ENCODE peak calls at places on chromosomes 1 and 21, in nine cellular contexts. Q, P, B, G, L, E, Y, M and V are unnamed samples.

GRCh38 chr1:155834296-155834926 is 22.6 kb downstream of the GON4L start:
- DNase-seq in Q (no peak), P (no peak), B (no peak), G (no peak), L (no peak), E (no peak), Y (no peak), M (peak), V (no peak)

GRCh38 chr1:46084553-46085448 is 47.6 kb downstream of the PIK3R3 start:
- DNase-seq in Q (no peak), P (peak), B (no peak), G (no peak), L (no peak), E (no peak), Y (no peak), M (no peak), V (no peak)

GRCh38 chr1:180928272-180929230 is 15.9 kb downstream of the KIAA1614 start:
- DNase-seq in Q (no peak), P (no peak), B (no peak), G (no peak), L (no peak), E (no peak), Y (no peak), M (no peak), V (no peak)

GRCh38 chr1:229675396-229675795 is 49.3 kb downstream of the URB2 start:
- DNase-seq in Q (no peak), P (no peak), B (no peak), G (no peak), L (no peak), E (no peak), Y (no peak), M (no peak), V (no peak)

GRCh38 chr1:87149166-87150065 is 179.3 kb upstream of the LMO4 start:
- DNase-seq in Q (no peak), P (peak), B (no peak), G (no peak), L (peak), E (no peak), Y (no peak), M (peak), V (no peak)

GRCh38 chr1:3807769-3808168 is 11.5 kb upstream of the LRRC47 start:
- DNase-seq in Q (no peak), P (no peak), B (no peak), G (no peak), L (no peak), E (no peak), Y (no peak), M (no peak), V (no peak)

GRCh38 chr1:159881930-159882839 is 17.8 kb downstream of the CFAP45 start:
- DNase-seq in Q (peak), P (peak), B (peak), G (peak), L (peak), E (peak), Y (peak), M (peak), V (peak)

GRCh38 chr1:66335859-66336640 is 197.9 kb upstream of the SGIP1 start:
- DNase-seq in Q (peak), P (peak), B (peak), G (no peak), L (no peak), E (peak), Y (no peak), M (peak), V (no peak)

GRCh38 chr1:153795325-153795837 is 20.2 kb downstream of the SLC27A3 start:
- DNase-seq in Q (no peak), P (no peak), B (no peak), G (no peak), L (no peak), E (no peak), Y (no peak), M (no peak), V (no peak)

GRCh38 chr1:110380667-110381283 is 10.1 kb downstream of the SLC16A4 start:
- DNase-seq in Q (no peak), P (no peak), B (peak), G (no peak), L (peak), E (no peak), Y (peak), M (peak), V (no peak)

GRCh38 chr1:86155807-86156561 is 588 bp downstream of the COL24A1 start:
- DNase-seq in Q (no peak), P (peak), B (peak), G (no peak), L (no peak), E (peak), Y (no peak), M (peak), V (peak)

GRCh38 chr1:76463838-76464237 is 389.3 kb downstream of the ST6GALNAC3 start:
- DNase-seq in Q (no peak), P (no peak), B (peak), G (no peak), L (no peak), E (no peak), Y (no peak), M (no peak), V (no peak)
- TF ChIP-seq CTCF in Q (no peak), P (no peak), B (no peak), G (no peak), L (no peak), E (no peak), Y (no peak), M (no peak), V (no peak)

DNA sequence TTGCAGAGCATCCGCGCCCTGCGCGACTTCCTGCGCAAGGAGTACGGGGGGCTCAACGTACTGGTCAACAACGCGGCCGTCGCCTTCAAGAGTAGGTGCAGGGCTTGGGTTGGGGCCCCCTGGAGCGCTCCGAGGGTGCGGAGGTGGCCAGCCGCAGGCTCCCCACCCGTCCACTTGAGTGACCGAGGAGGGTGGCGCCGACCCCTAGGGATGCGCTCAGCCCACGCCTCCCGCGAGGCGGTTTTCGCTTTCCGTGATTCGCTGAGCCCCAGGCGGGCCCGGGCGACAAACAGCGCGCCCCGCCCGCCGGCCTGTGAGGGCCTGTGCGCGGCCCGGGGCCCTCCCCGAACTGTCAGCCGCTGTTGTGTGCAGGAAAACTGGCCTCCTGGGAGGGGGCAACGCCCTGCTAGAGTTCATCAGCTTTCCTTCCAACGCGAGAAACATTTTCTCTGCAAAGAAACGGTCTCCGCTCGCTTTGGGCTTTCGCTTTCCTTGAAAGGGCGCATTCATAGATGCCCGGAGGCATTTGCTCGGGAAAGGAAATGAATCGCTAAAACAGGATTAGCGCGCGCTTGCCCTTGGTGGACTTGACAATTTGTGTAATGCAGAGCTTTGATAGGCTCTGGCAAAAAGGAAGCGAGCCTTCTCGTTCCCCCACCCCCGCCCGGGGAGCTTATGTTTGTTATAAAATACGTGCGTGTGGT is 664 bp downstream of the CBR3 start:
- DNase-seq in Q (peak), P (peak), B (peak), G (peak), L (no peak), E (peak), Y (peak), M (peak), V (peak)
- TF ChIP-seq CTCF in Q (no peak), P (no peak), B (no peak), G (no peak), L (no peak), E (no peak), Y (no peak), M (no peak), V (no peak)

GRCh38 chr1:38029081-38029681 is 16.6 kb downstream of the UTP11 start:
- DNase-seq in Q (no peak), P (no peak), B (no peak), G (peak), L (no peak), E (no peak), Y (no peak), M (peak), V (no peak)

GRCh38 chr1:38028105-38028591 is 15.6 kb downstream of the UTP11 start:
- DNase-seq in Q (no peak), P (peak), B (peak), G (no peak), L (no peak), E (no peak), Y (no peak), M (no peak), V (no peak)

GRCh38 chr1:38027201-38028104 is 14.9 kb downstream of the UTP11 start:
- DNase-seq in Q (peak), P (peak), B (no peak), G (no peak), L (no peak), E (no peak), Y (no peak), M (no peak), V (no peak)

GRCh38 chr1:38029725-38030511 is 16.7 kb downstream of the POU3F1 start:
- DNase-seq in Q (no peak), P (peak), B (peak), G (peak), L (no peak), E (peak), Y (no peak), M (peak), V (no peak)

GRCh38 chr1:38028671-38029070 is 16.1 kb downstream of the UTP11 start:
- DNase-seq in Q (no peak), P (no peak), B (peak), G (no peak), L (no peak), E (no peak), Y (no peak), M (no peak), V (no peak)
- TF ChIP-seq CTCF in Q (no peak), P (no peak), B (no peak), G (no peak), L (peak), E (no peak), Y (no peak), M (no peak), V (peak)

GRCh38 chr1:47948126-47948525 is 49.1 kb downstream of the TRABD2B start:
- DNase-seq in Q (no peak), P (peak), B (no peak), G (no peak), L (no peak), E (no peak), Y (no peak), M (peak), V (peak)
- TF ChIP-seq CTCF in Q (no peak), P (no peak), B (no peak), G (no peak), L (no peak), E (no peak), Y (peak), M (peak), V (peak)

GRCh38 chr1:174883361-174883760 is 116.4 kb upstream of the CACYBP start:
- DNase-seq in Q (no peak), P (peak), B (peak), G (no peak), L (no peak), E (no peak), Y (peak), M (peak), V (no peak)
- TF ChIP-seq CTCF in Q (no peak), P (peak), B (no peak), G (no peak), L (no peak), E (no peak), Y (peak), M (no peak), V (no peak)